ENCODE peak calls at places on chromosomes 3 and 15, in nine cellular contexts. W, V, Z, O, R, B, E, S and A are unnamed samples.

GRCh38 chr3:27253831-27254230 is 115.4 kb downstream of the NEK10 start:
- DNase-seq in W (peak; percentile 71), V (peak; percentile 21), Z (peak; percentile 34), O (no peak), R (peak; percentile 50), B (no peak), E (peak; percentile 38), S (peak; percentile 59), A (peak; percentile 2)

GRCh38 chr15:85097706-85098105 is 116.0 kb downstream of the PDE8A start:
- DNase-seq in W (no peak), V (peak; percentile 30), Z (no peak), O (no peak), R (no peak), B (no peak), E (no peak), S (peak; percentile 43), A (no peak)

GRCh38 chr3:24060055-24060454 is 115.0 kb downstream of the NR1D2 start:
- DNase-seq in W (no peak), V (peak; percentile 53), Z (no peak), O (no peak), R (no peak), B (no peak), E (no peak), S (peak; percentile 59), A (peak; percentile 51)

GRCh38 chr3:197423376-197423775 is 125.0 kb upstream of the DLG1 start:
- DNase-seq in W (no peak), V (no peak), Z (no peak), O (no peak), R (peak; percentile 23), B (no peak), E (no peak), S (no peak), A (no peak)

GRCh38 chr3:128360243-128360642 is 106.4 kb downstream of the DNAJB8 start:
- DNase-seq in W (no peak), V (no peak), Z (no peak), O (no peak), R (no peak), B (no peak), E (no peak), S (no peak), A (no peak)

GRCh38 chr3:133943639-133944131 is 48.0 kb upstream of the RAB6B start:
- DNase-seq in W (no peak), V (peak; percentile 98), Z (peak; percentile 43), O (no peak), R (peak; percentile 30), B (peak; percentile 68), E (peak; percentile 22), S (peak; percentile 91), A (peak; percentile 83)

GRCh38 chr15:37891754-37892368 is 42.6 kb upstream of the TMCO5A start:
- DNase-seq in W (no peak), V (peak; percentile 70), Z (peak; percentile 15), O (no peak), R (peak; percentile 53), B (no peak), E (no peak), S (peak; percentile 72), A (no peak)

GRCh38 chr3:184085389-184085852 is 11.4 kb upstream of the HTR3E start:
- DNase-seq in W (no peak), V (peak; percentile 36), Z (no peak), O (no peak), R (no peak), B (no peak), E (no peak), S (peak; percentile 49), A (no peak)

GRCh38 chr3:9942164-9942563 is 8.5 kb downstream of the CRELD1 start:
- DNase-seq in W (no peak), V (no peak), Z (no peak), O (no peak), R (no peak), B (no peak), E (no peak), S (no peak), A (no peak)

GRCh38 chr3:166986000-166986399 is 394.1 kb downstream of the ZBBX start:
- DNase-seq in W (no peak), V (no peak), Z (no peak), O (no peak), R (no peak), B (no peak), E (no peak), S (no peak), A (no peak)

GRCh38 chr3:107954845-107955244 is 136.0 kb downstream of the CD47 start:
- DNase-seq in W (no peak), V (no peak), Z (no peak), O (no peak), R (no peak), B (no peak), E (no peak), S (no peak), A (no peak)

GRCh38 chr3:182693723-182694122 is 99.6 kb upstream of the ATP11B start:
- DNase-seq in W (no peak), V (no peak), Z (no peak), O (no peak), R (no peak), B (no peak), E (no peak), S (no peak), A (no peak)

GRCh38 chr3:31980530-31981205 is 394 bp downstream of the OSBPL10 start:
- DNase-seq in W (peak; percentile 86), V (peak; percentile 54), Z (peak; percentile 83), O (peak; percentile 64), R (peak; percentile 77), B (no peak), E (peak; percentile 84), S (peak; percentile 57), A (no peak)

GRCh38 chr15:70248116-70249025 is 150.7 kb upstream of the TLE3 start:
- DNase-seq in W (no peak), V (no peak), Z (no peak), O (no peak), R (no peak), B (no peak), E (no peak), S (no peak), A (no peak)

GRCh38 chr3:174000675-174001074 is 603.1 kb downstream of the NLGN1 start:
- DNase-seq in W (no peak), V (no peak), Z (no peak), O (no peak), R (no peak), B (no peak), E (no peak), S (no peak), A (no peak)

DNA sequence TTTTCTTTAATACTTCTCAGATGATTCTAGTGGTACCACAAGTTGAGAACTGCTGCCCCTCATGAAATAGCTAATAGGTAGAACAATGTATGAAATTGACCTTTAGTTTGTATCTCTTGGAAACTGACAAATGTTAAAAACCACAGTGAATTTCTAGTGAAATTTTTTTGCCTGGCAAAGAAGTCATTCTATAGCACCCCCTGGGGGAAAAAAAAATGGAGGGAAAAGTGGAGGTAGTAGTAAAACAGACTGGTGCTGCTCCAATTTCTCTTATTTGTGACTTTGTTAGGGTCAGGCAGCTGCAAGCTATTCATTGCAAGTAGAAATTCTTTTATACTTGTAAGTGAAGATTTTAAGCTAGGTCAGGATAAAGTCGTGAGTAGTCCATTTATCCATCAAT is 605.0 kb downstream of the NLGN1 start:
- DNase-seq in W (no peak), V (no peak), Z (no peak), O (no peak), R (no peak), B (no peak), E (no peak), S (no peak), A (no peak)
- TF ChIP-seq CTCF in W (no peak), V (peak; percentile 26), Z (no peak), O (no peak), R (no peak), B (no peak), E (peak; percentile 13), S (peak; percentile 28), A (peak; percentile 37)

DNA sequence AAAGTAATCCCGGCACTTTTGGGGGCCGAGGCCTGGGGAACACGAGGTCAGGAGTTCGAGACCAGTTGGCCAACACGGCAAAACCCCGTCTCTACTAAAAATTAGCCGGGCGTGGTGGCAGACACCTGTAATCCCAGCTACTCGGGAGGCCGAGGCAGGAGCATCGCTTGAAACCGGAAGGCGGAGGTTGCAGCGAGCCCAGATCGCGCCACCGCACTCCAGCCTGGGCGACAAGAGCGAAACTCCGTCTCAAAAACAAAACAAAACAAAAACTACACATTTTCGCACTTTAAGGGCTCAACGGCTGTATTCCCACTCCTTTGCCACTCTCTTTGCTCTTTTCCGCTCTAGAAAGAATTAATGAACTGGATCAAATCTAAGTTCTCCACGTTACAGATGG is 763 bp upstream of the TRNT1 start:
- DNase-seq in W (peak; percentile 7), V (no peak), Z (no peak), O (peak; percentile 37), R (peak; percentile 55), B (no peak), E (no peak), S (no peak), A (no peak)
- H3K4me3 ChIP-seq in W (no peak overlapping the region), V (peak overlapping the region; percentile 99), Z (peak overlapping the region; percentile 15), O (peak overlapping the region; percentile 77), R (no peak overlapping the region), B (peak overlapping the region; percentile 98), E (peak overlapping the region; percentile 93), S (peak overlapping the region; percentile 53), A (peak overlapping the region; percentile 70)

DNA sequence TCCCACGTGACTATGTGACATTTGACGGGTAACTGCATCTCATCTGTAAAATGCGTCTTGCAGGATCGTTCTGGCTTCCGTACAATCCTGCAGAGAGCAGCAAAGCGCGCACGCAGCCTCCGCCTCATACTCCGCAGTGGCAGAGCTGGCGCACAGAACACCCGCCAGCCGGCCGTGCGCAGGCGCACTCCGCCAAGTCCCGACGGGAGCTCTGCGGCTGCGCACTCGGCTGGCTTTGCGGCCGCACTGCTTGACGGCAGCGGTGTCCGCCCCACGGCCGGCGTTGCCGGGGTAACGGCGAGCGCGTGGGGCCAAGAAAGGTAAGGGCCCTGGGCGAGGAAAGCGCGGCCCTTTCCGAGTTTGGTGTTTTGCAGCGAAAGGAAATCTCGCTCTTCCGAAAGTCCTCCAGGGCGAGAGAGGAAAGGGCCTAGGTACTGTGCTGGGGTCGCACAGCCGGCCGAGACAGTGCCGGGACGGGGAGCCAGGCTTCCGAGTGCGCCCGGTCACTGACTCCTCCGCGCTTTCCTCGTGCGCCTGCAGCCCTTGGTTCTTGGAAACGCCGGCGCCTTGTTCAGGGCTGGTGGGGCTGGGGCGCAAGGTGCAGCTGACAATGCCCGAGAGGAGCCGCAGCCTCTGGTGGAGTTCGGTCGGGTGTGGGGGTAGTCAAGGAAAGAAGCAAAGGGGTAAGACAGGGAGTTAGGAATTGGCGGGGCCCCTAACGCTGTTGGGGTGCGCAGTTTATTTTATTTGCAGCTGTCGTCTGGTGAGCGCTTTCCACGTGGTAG is at the start of gene TSEN2:
- DNase-seq in W (peak; percentile 96), V (peak; percentile 94), Z (peak; percentile 95), O (peak; percentile 97), R (peak; percentile 97), B (no peak), E (peak; percentile 93), S (peak; percentile 97), A (peak; percentile 69)
- TF ChIP-seq CTCF in W (peak; percentile 26), V (peak; percentile 47), Z (peak; percentile 10), O (peak; percentile 45), R (peak; percentile 30), B (peak; percentile 39), E (peak; percentile 25), S (no peak), A (peak; percentile 33)

DNA sequence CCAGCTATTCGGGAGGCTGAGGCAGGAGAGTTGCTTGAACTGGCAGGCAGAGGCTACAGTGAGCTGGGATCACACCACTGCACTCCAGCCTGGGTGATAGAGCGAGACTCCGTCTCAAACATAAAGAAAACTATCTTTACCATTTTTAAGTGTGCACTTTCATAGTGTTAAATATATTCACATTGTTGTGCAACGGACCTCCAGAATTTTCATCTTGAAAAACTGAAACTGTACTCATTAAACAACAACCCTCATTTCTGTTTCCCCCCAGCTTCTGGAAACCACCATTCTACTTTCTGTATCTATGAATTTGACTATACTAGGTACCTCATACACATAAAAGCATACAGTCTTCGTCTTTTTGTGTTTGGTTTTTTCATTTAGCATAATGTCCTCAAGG is 375.1 kb downstream of the SHQ1 start:
- DNase-seq in W (no peak), V (no peak), Z (no peak), O (no peak), R (no peak), B (no peak), E (no peak), S (no peak), A (no peak)
- H3K4me3 ChIP-seq in W (no peak overlapping the region), V (no peak overlapping the region), Z (no peak overlapping the region), O (no peak overlapping the region), R (no peak overlapping the region), B (no peak overlapping the region), E (no peak overlapping the region), S (no peak overlapping the region), A (no peak overlapping the region)